ENCODE peak calls at places on chromosomes 7 and 10, in five cellular contexts. J is IMR-90, D is mesenchymal stem cell, A is H1, H is trophoblast cell. I is an unnamed sample.

GRCh38 chr7:332646-333398 is 42.9 kb downstream of the FOXL3 start:
- DNase-seq in J (peak; percentile 36), H (peak; percentile 25), D (peak; percentile 39), A (peak; percentile 98), I (peak; percentile 72)

GRCh38 chr7:104499975-104500374 is 171.6 kb downstream of the LHFPL3 start:
- DNase-seq in H (no peak), J (no peak), D (no peak), A (no peak), I (no peak)

GRCh38 chr10:122112625-122113160 is 123.7 kb downstream of the TACC2 start:
- DNase-seq in A (peak; percentile 80), H (peak; percentile 95), J (peak; percentile 96), D (peak; percentile 99), I (peak; percentile 70)

GRCh38 chr10:71036586-71036985 is 148.2 kb upstream of the PCBD1 start:
- DNase-seq in D (no peak), J (no peak), H (no peak), A (no peak), I (no peak)

GRCh38 chr10:6108631-6109443 is 20.0 kb downstream of the RBM17 start:
- DNase-seq in H (no peak), A (no peak), D (peak; percentile 70), J (peak; percentile 61), I (no peak)

GRCh38 chr10:132231656-132232552 is 45.2 kb downstream of the DPYSL4 start:
- DNase-seq in H (no peak), A (no peak), D (no peak), J (no peak), I (no peak)

GRCh38 chr10:113767222-113767621 is 15.7 kb downstream of the PLEKHS1 start:
- DNase-seq in J (no peak), A (no peak), D (no peak), H (no peak), I (no peak)

GRCh38 chr10:29446327-29446726 is 157.5 kb downstream of the LYZL1 start:
- DNase-seq in D (peak; percentile 29), J (peak; percentile 21), A (no peak), H (no peak), I (no peak)

GRCh38 chr10:90674927-90675326 is 182.9 kb downstream of the HTR7 start:
- DNase-seq in J (peak; percentile 86), A (no peak), H (no peak), D (peak; percentile 86), I (no peak)

GRCh38 chr7:138064856-138065357 is 11.4 kb upstream of the AKR1D1 start:
- DNase-seq in H (no peak), J (peak; percentile 18), A (peak; percentile 46), D (peak; percentile 66), I (no peak)

GRCh38 chr7:96178581-96178980 is 143.3 kb downstream of the SLC25A13 start:
- DNase-seq in D (no peak), J (no peak), H (peak; percentile 42), A (no peak), I (no peak)

GRCh38 chr7:32588657-32589056 is 93.4 kb downstream of the AVL9 start:
- DNase-seq in D (peak; percentile 92), J (peak; percentile 73), H (no peak), A (no peak), I (no peak)

GRCh38 chr7:24978837-24979469 is 1.0 kb downstream of the OSBPL3 start:
- DNase-seq in J (no peak), A (peak; percentile 56), D (no peak), H (no peak), I (no peak)

GRCh38 chr10:114956466-114956865 is 18.5 kb downstream of the TRUB1 start:
- DNase-seq in J (no peak), H (no peak), D (no peak), A (no peak), I (no peak)

GRCh38 chr7:26789481-26790175 is 74.8 kb downstream of the SKAP2 start:
- DNase-seq in D (no peak), H (no peak), A (no peak), J (no peak), I (no peak)

GRCh38 chr7:127594490-127594889 is 954 bp downstream of the FSCN3 start:
- DNase-seq in A (no peak), J (no peak), H (no peak), D (no peak), I (no peak)

GRCh38 chr10:14810969-14811953 is 26.6 kb downstream of the CDNF start:
- DNase-seq in H (no peak), J (no peak), A (no peak), D (no peak), I (no peak)

GRCh38 chr7:119964640-119965542 is 308.1 kb upstream of the KCND2 start:
- DNase-seq in A (no peak), H (no peak), D (peak; percentile 36), J (peak; percentile 54), I (no peak)

GRCh38 chr10:28125701-28126100 is 126.8 kb upstream of the ODAD2 start:
- DNase-seq in H (no peak), A (no peak), J (peak; percentile 69), D (peak; percentile 41), I (no peak)

GRCh38 chr10:71363936-71364335 is 32.8 kb upstream of the CDH23 start:
- DNase-seq in A (no peak), D (no peak), H (no peak), J (no peak), I (no peak)

GRCh38 chr10:52632591-52632990 is 140.0 kb downstream of the MBL2 start:
- DNase-seq in D (no peak), J (no peak), H (no peak), A (no peak), I (no peak)

GRCh38 chr7:129222064-129222463 is 2.8 kb upstream of the AHCYL2 start:
- DNase-seq in H (no peak), J (no peak), D (no peak), A (no peak), I (no peak)

GRCh38 chr7:34260282-34260681 is 354.9 kb downstream of the BMPER start:
- DNase-seq in D (peak; percentile 93), A (no peak), J (peak; percentile 94), H (peak; percentile 20), I (no peak)

GRCh38 chr10:11058965-11059364 is 41.3 kb downstream of the CELF2 start:
- DNase-seq in D (peak; percentile 82), A (no peak), J (peak; percentile 75), H (no peak), I (no peak)

GRCh38 chr10:133388973-133389818 is 4.8 kb upstream of the MTG1 start:
- DNase-seq in H (no peak), A (no peak), J (no peak), D (no peak), I (no peak)

GRCh38 chr10:102227050-102227449 is 951 bp downstream of the ELOVL3 start:
- DNase-seq in J (peak; percentile 49), H (peak; percentile 78), A (no peak), D (peak; percentile 82), I (no peak)

GRCh38 chr7:104772405-104772821 is 241.6 kb upstream of the KMT2E start:
- DNase-seq in A (peak; percentile 67), J (no peak), D (no peak), H (no peak), I (peak; percentile 14)

GRCh38 chr7:65477326-65477725 is 103.7 kb downstream of the ZNF92 start:
- DNase-seq in A (peak; percentile 84), J (peak; percentile 5), D (no peak), H (peak; percentile 5), I (no peak)

GRCh38 chr10:66752714-66753113 is 173.1 kb upstream of the LRRTM3 start:
- DNase-seq in J (peak; percentile 63), A (no peak), H (no peak), D (no peak), I (no peak)

GRCh38 chr7:37323912-37324430 is 124.7 kb downstream of the ELMO1 start:
- DNase-seq in D (no peak), J (no peak), H (no peak), A (no peak), I (no peak)

GRCh38 chr7:129168219-129168991 is 20.0 kb upstream of the SMO start:
- DNase-seq in J (no peak), A (peak; percentile 58), H (no peak), D (peak; percentile 7), I (no peak)

GRCh38 chr7:45984386-45985295 is 63.6 kb upstream of the IGFBP3 start:
- DNase-seq in J (no peak), H (no peak), D (no peak), A (no peak), I (no peak)
- H3K4me2 ChIP-seq in J (no peak overlapping the region), H (no peak overlapping the region), D (no peak overlapping the region), A (no peak overlapping the region), I (no peak overlapping the region)

GRCh38 chr10:36802523-36803153 is 322.8 kb upstream of the ANKRD30A start:
- DNase-seq in D (peak; percentile 1), H (peak; percentile 26), J (peak; percentile 19), A (no peak), I (no peak)
- H3K4me3 ChIP-seq in D (no peak overlapping the region), H (no peak overlapping the region), J (no peak overlapping the region), A (no peak overlapping the region), I (peak overlapping the region; percentile 23)

GRCh38 chr10:42999385-43000020 is 77.4 kb upstream of the RET start:
- DNase-seq in H (no peak), J (no peak), A (peak; percentile 38), D (no peak), I (no peak)

GRCh38 chr10:43000651-43001426 is 76.0 kb upstream of the RET start:
- DNase-seq in H (no peak), D (no peak), A (no peak), J (no peak), I (no peak)

GRCh38 chr10:43000021-43000411 is 76.9 kb upstream of the RET start:
- DNase-seq in J (no peak), A (no peak), D (no peak), H (no peak), I (no peak)

GRCh38 chr10:43001427-43001795 is 75.5 kb upstream of the RET start:
- DNase-seq in J (no peak), D (no peak), A (no peak), H (no peak), I (no peak)

GRCh38 chr10:43002596-43002995 is 74.3 kb upstream of the RET start:
- DNase-seq in H (no peak), A (peak; percentile 35), J (no peak), D (no peak), I (no peak)
- H3K14ac ChIP-seq in H (no peak overlapping the region), A (no peak overlapping the region), J (no peak overlapping the region), D (no peak overlapping the region), I (no peak overlapping the region)

GRCh38 chr7:29372351-29372931 is 177.9 kb downstream of the CHN2 start:
- DNase-seq in H (no peak), J (no peak), D (no peak), A (no peak), I (no peak)
- H3K4me2 ChIP-seq in H (no peak overlapping the region), J (no peak overlapping the region), D (no peak overlapping the region), A (no peak overlapping the region), I (no peak overlapping the region)

DNA sequence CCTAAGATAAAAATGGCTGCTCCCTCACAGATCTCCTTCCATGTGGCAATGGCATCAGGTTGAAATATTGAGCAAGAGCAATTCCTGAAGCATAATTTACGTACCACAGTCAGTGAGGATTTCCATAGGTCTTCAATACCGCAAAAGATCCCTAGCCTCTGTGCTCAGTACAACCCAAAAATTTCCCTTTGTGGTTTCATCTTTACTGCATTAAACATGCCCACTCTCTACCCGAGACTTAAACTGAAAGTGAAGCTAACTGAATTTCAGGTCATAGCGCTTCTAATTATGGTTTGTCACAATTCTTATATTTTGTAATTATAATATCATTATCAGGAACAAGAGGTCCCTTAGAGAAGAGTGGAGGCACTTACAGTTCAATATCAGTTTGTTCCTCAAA is 1071.1 kb downstream of the XPNPEP1 start:
- DNase-seq in A (no peak), D (no peak), H (no peak), J (no peak), I (no peak)
- H3K4me3 ChIP-seq in A (no peak overlapping the region), D (no peak overlapping the region), H (no peak overlapping the region), J (no peak overlapping the region), I (no peak overlapping the region)

I was measured in neuronal stem cell.